ENCODE peak calls at places on chromosome 21, in four cellular contexts. One of them, this sample, is unnamed.

GRCh38 chr21:42557420-42557819 is 43.8 kb downstream of the SLC37A1 start:
- DNase-seq in ELF-1: no peak
- DNase-seq in non-pigmented ciliary epithelial cell: no peak
- DNase-seq in activated gamma-delta T cell treated with Interleukin-2 at 50 U/mL for 16 hours: no peak
- DNase-seq in this sample: no peak

GRCh38 chr21:32861871-32862270 is 90.3 kb upstream of the PAXBP1 start:
- DNase-seq in ELF-1: no peak
- DNase-seq in non-pigmented ciliary epithelial cell: no peak
- DNase-seq in activated gamma-delta T cell treated with Interleukin-2 at 50 U/mL for 16 hours: no peak
- DNase-seq in this sample: no peak

GRCh38 chr21:45039309-45040113 is 34.9 kb upstream of the ADARB1 start:
- DNase-seq in ELF-1: no peak
- DNase-seq in non-pigmented ciliary epithelial cell: no peak
- DNase-seq in activated gamma-delta T cell treated with Interleukin-2 at 50 U/mL for 16 hours: no peak
- DNase-seq in this sample: no peak

GRCh38 chr21:42398414-42399030 is 2.7 kb upstream of the TMPRSS3 start:
- DNase-seq in ELF-1: no peak
- DNase-seq in non-pigmented ciliary epithelial cell: no peak
- DNase-seq in activated gamma-delta T cell treated with Interleukin-2 at 50 U/mL for 16 hours: no peak
- DNase-seq in this sample: no peak

GRCh38 chr21:35332841-35333426 is 283.8 kb upstream of the RUNX1 start:
- DNase-seq in ELF-1: no peak
- DNase-seq in non-pigmented ciliary epithelial cell: no peak
- DNase-seq in activated gamma-delta T cell treated with Interleukin-2 at 50 U/mL for 16 hours: no peak
- DNase-seq in this sample: no peak

GRCh38 chr21:44414291-44415072 is 40.8 kb upstream of the LRRC3 start:
- DNase-seq in ELF-1: no peak
- DNase-seq in non-pigmented ciliary epithelial cell: no peak
- DNase-seq in activated gamma-delta T cell treated with Interleukin-2 at 50 U/mL for 16 hours: no peak
- DNase-seq in this sample: no peak

GRCh38 chr21:21952566-21952965 is 954.4 kb downstream of the NCAM2 start:
- DNase-seq in ELF-1: no peak
- DNase-seq in non-pigmented ciliary epithelial cell: no peak
- DNase-seq in activated gamma-delta T cell treated with Interleukin-2 at 50 U/mL for 16 hours: no peak
- DNase-seq in this sample: no peak

GRCh38 chr21:42427809-42428419 is 24.2 kb downstream of the UBASH3A start:
- DNase-seq in ELF-1: no peak
- DNase-seq in non-pigmented ciliary epithelial cell: no peak
- DNase-seq in activated gamma-delta T cell treated with Interleukin-2 at 50 U/mL for 16 hours: no peak
- DNase-seq in this sample: no peak

GRCh38 chr21:45788635-45789506 is 145.3 kb downstream of the PCBP3 start:
- DNase-seq in ELF-1: no peak
- DNase-seq in non-pigmented ciliary epithelial cell: no peak
- DNase-seq in activated gamma-delta T cell treated with Interleukin-2 at 50 U/mL for 16 hours: no peak
- DNase-seq in this sample: no peak

GRCh38 chr21:46413365-46413696 is 45.4 kb upstream of the DIP2A start:
- DNase-seq in ELF-1: no peak
- DNase-seq in non-pigmented ciliary epithelial cell: no peak
- DNase-seq in activated gamma-delta T cell treated with Interleukin-2 at 50 U/mL for 16 hours: no peak
- DNase-seq in this sample: no peak

GRCh38 chr21:14285147-14285546 is 69.2 kb downstream of the RBM11 start:
- DNase-seq in ELF-1: no peak
- DNase-seq in non-pigmented ciliary epithelial cell: no peak
- DNase-seq in activated gamma-delta T cell treated with Interleukin-2 at 50 U/mL for 16 hours: no peak
- DNase-seq in this sample: no peak

GRCh38 chr21:46000182-46000730 is 18.7 kb downstream of the COL6A1 start:
- DNase-seq in ELF-1: no peak
- DNase-seq in non-pigmented ciliary epithelial cell: no peak
- DNase-seq in activated gamma-delta T cell treated with Interleukin-2 at 50 U/mL for 16 hours: no peak
- DNase-seq in this sample: no peak

GRCh38 chr21:44574457-44575306 is 1.2 kb downstream of the KRTAP10-4 start:
- DNase-seq in ELF-1: peak; percentile 33
- DNase-seq in non-pigmented ciliary epithelial cell: no peak
- DNase-seq in activated gamma-delta T cell treated with Interleukin-2 at 50 U/mL for 16 hours: no peak
- DNase-seq in this sample: no peak

GRCh38 chr21:45320261-45320990 is 32.7 kb upstream of the POFUT2 start:
- DNase-seq in ELF-1: peak; percentile 1
- DNase-seq in non-pigmented ciliary epithelial cell: no peak
- DNase-seq in activated gamma-delta T cell treated with Interleukin-2 at 50 U/mL for 16 hours: no peak
- DNase-seq in this sample: peak; percentile 4

GRCh38 chr21:42685036-42685435 is 31.6 kb downstream of the PDE9A start:
- DNase-seq in ELF-1: peak; percentile 43
- DNase-seq in non-pigmented ciliary epithelial cell: no peak
- DNase-seq in activated gamma-delta T cell treated with Interleukin-2 at 50 U/mL for 16 hours: no peak
- DNase-seq in this sample: no peak

GRCh38 chr21:38843806-38844479 is 38.2 kb downstream of the ETS2 start:
- DNase-seq in ELF-1: no peak
- DNase-seq in non-pigmented ciliary epithelial cell: peak; percentile 81
- DNase-seq in activated gamma-delta T cell treated with Interleukin-2 at 50 U/mL for 16 hours: no peak
- DNase-seq in this sample: no peak

GRCh38 chr21:29218749-29219148 is 80.0 kb upstream of the BACH1 start:
- DNase-seq in ELF-1: no peak
- DNase-seq in non-pigmented ciliary epithelial cell: no peak
- DNase-seq in activated gamma-delta T cell treated with Interleukin-2 at 50 U/mL for 16 hours: no peak
- DNase-seq in this sample: no peak

GRCh38 chr21:36297938-36298572 is 21.9 kb upstream of the MORC3 start:
- DNase-seq in ELF-1: no peak
- DNase-seq in non-pigmented ciliary epithelial cell: no peak
- DNase-seq in activated gamma-delta T cell treated with Interleukin-2 at 50 U/mL for 16 hours: peak; percentile 72
- DNase-seq in this sample: peak; percentile 88

GRCh38 chr21:42337830-42338729 is 12.7 kb downstream of the TFF2 start:
- DNase-seq in ELF-1: peak; percentile 81
- DNase-seq in non-pigmented ciliary epithelial cell: no peak
- DNase-seq in activated gamma-delta T cell treated with Interleukin-2 at 50 U/mL for 16 hours: peak; percentile 81
- DNase-seq in this sample: peak; percentile 85

GRCh38 chr21:45511661-45512431 is 30.4 kb downstream of the SLC19A1 start:
- DNase-seq in ELF-1: no peak
- DNase-seq in non-pigmented ciliary epithelial cell: no peak
- DNase-seq in activated gamma-delta T cell treated with Interleukin-2 at 50 U/mL for 16 hours: no peak
- DNase-seq in this sample: no peak

GRCh38 chr21:34536820-34537219 is 24.8 kb upstream of the KCNE1 start:
- DNase-seq in ELF-1: no peak
- DNase-seq in non-pigmented ciliary epithelial cell: no peak
- DNase-seq in activated gamma-delta T cell treated with Interleukin-2 at 50 U/mL for 16 hours: no peak
- DNase-seq in this sample: no peak

GRCh38 chr21:45470087-45470515 is 65.1 kb downstream of the COL18A1 start:
- DNase-seq in ELF-1: no peak
- DNase-seq in non-pigmented ciliary epithelial cell: no peak
- DNase-seq in activated gamma-delta T cell treated with Interleukin-2 at 50 U/mL for 16 hours: no peak
- DNase-seq in this sample: no peak

GRCh38 chr21:46154955-46155513 is 345 bp downstream of the FTCD start:
- DNase-seq in ELF-1: no peak
- DNase-seq in non-pigmented ciliary epithelial cell: no peak
- DNase-seq in activated gamma-delta T cell treated with Interleukin-2 at 50 U/mL for 16 hours: no peak
- DNase-seq in this sample: no peak

GRCh38 chr21:45482899-45483821 is 59.1 kb downstream of the SLC19A1 start:
- DNase-seq in ELF-1: no peak
- DNase-seq in non-pigmented ciliary epithelial cell: no peak
- DNase-seq in activated gamma-delta T cell treated with Interleukin-2 at 50 U/mL for 16 hours: no peak
- DNase-seq in this sample: peak; percentile 47

GRCh38 chr21:30194701-30195299 is 21.1 kb downstream of the CLDN8 start:
- DNase-seq in ELF-1: no peak
- DNase-seq in non-pigmented ciliary epithelial cell: no peak
- DNase-seq in activated gamma-delta T cell treated with Interleukin-2 at 50 U/mL for 16 hours: no peak
- DNase-seq in this sample: no peak

GRCh38 chr21:42799516-42799915 is 79.8 kb downstream of the WDR4 start:
- DNase-seq in ELF-1: no peak
- DNase-seq in non-pigmented ciliary epithelial cell: no peak
- DNase-seq in activated gamma-delta T cell treated with Interleukin-2 at 50 U/mL for 16 hours: no peak
- DNase-seq in this sample: no peak

GRCh38 chr21:32705139-32705538 is 22.7 kb downstream of the SYNJ1 start:
- DNase-seq in ELF-1: no peak
- DNase-seq in non-pigmented ciliary epithelial cell: no peak
- DNase-seq in activated gamma-delta T cell treated with Interleukin-2 at 50 U/mL for 16 hours: no peak
- DNase-seq in this sample: no peak

GRCh38 chr21:15071012-15071411 is 6.2 kb upstream of the NRIP1 start:
- DNase-seq in ELF-1: peak; percentile 11
- DNase-seq in non-pigmented ciliary epithelial cell: no peak
- DNase-seq in activated gamma-delta T cell treated with Interleukin-2 at 50 U/mL for 16 hours: no peak
- DNase-seq in this sample: no peak

GRCh38 chr21:36820176-36821031 is 121.5 kb downstream of the SIM2 start:
- DNase-seq in ELF-1: peak; percentile 75
- DNase-seq in non-pigmented ciliary epithelial cell: no peak
- DNase-seq in activated gamma-delta T cell treated with Interleukin-2 at 50 U/mL for 16 hours: no peak
- DNase-seq in this sample: no peak

GRCh38 chr21:14916676-14917141 is 148.1 kb downstream of the NRIP1 start:
- DNase-seq in ELF-1: peak; percentile 68
- DNase-seq in non-pigmented ciliary epithelial cell: peak; percentile 44
- DNase-seq in activated gamma-delta T cell treated with Interleukin-2 at 50 U/mL for 16 hours: no peak
- DNase-seq in this sample: no peak

GRCh38 chr21:14495075-14495474 is 51.0 kb downstream of the SAMSN1 start:
- DNase-seq in ELF-1: no peak
- DNase-seq in non-pigmented ciliary epithelial cell: no peak
- DNase-seq in activated gamma-delta T cell treated with Interleukin-2 at 50 U/mL for 16 hours: no peak
- DNase-seq in this sample: no peak

GRCh38 chr21:42414928-42415769 is 11.4 kb downstream of the UBASH3A start:
- DNase-seq in ELF-1: peak; percentile 39
- DNase-seq in non-pigmented ciliary epithelial cell: peak; percentile 40
- DNase-seq in activated gamma-delta T cell treated with Interleukin-2 at 50 U/mL for 16 hours: peak; percentile 76
- DNase-seq in this sample: peak; percentile 85

GRCh38 chr21:45318556-45319341 is 31.1 kb upstream of the POFUT2 start:
- DNase-seq in ELF-1: peak; percentile 94
- DNase-seq in non-pigmented ciliary epithelial cell: no peak
- DNase-seq in activated gamma-delta T cell treated with Interleukin-2 at 50 U/mL for 16 hours: no peak
- DNase-seq in this sample: no peak

GRCh38 chr21:45074818-45075605 is 632 bp downstream of the ADARB1 start:
- DNase-seq in ELF-1: peak; percentile 59
- DNase-seq in non-pigmented ciliary epithelial cell: no peak
- DNase-seq in activated gamma-delta T cell treated with Interleukin-2 at 50 U/mL for 16 hours: no peak
- DNase-seq in this sample: peak; percentile 56

GRCh38 chr21:27571706-27572105 is 604.8 kb upstream of the ADAMTS5 start:
- DNase-seq in ELF-1: no peak
- DNase-seq in non-pigmented ciliary epithelial cell: peak; percentile 82
- DNase-seq in activated gamma-delta T cell treated with Interleukin-2 at 50 U/mL for 16 hours: no peak
- DNase-seq in this sample: no peak

This sample was measured in naive thymus-derived CD4-positive, alpha-beta T cell.